ENCODE peak calls at places on chromosomes 7 and 10, in eight cellular contexts. L is cerebellum, N is T-helper 17 cell, B is amygdala, T is HEK293T, M is adrenal gland, E is cardiac muscle cell, K is osteocyte. P is an unnamed sample.

GRCh38 chr7:92639213-92639896 is 49.2 kb upstream of the FAM133B start:
- DNase-seq in L (no peak), N (no peak), B (no peak), T (no peak), M (no peak), E (no peak), K (no peak), P (no peak)

GRCh38 chr10:88707429-88708110 is 1.5 kb downstream of the LIPK start:
- DNase-seq in L (no peak), N (no peak), B (no peak), T (no peak), M (no peak), E (peak), K (no peak), P (no peak)

GRCh38 chr10:126908729-126909526 is 3.7 kb downstream of the DOCK1 start:
- DNase-seq in L (no peak), N (no peak), B (no peak), T (no peak), M (no peak), E (no peak), K (no peak), P (no peak)

GRCh38 chr7:104130726-104131125 is 77.1 kb downstream of the ORC5 start:
- DNase-seq in L (no peak), N (no peak), B (no peak), T (no peak), M (no peak), E (no peak), K (no peak), P (no peak)

GRCh38 chr7:149813254-149814035 is 24.7 kb upstream of the ZNF862 start:
- DNase-seq in L (no peak), N (no peak), B (no peak), T (no peak), M (no peak), E (no peak), K (no peak), P (no peak)

GRCh38 chr7:120079704-120080103 is 193.3 kb upstream of the KCND2 start:
- DNase-seq in L (no peak), N (no peak), B (no peak), T (no peak), M (no peak), E (no peak), K (no peak), P (no peak)

GRCh38 chr7:117323877-117324699 is 1.2 kb upstream of the WNT2 start:
- DNase-seq in L (peak), N (no peak), B (no peak), T (no peak), M (no peak), E (peak), K (peak), P (no peak)

GRCh38 chr10:68073631-68074403 is 1.3 kb downstream of the HERC4 start:
- DNase-seq in L (no peak), N (no peak), B (no peak), T (no peak), M (no peak), E (peak), K (no peak), P (no peak)

GRCh38 chr7:102008535-102009262 is 191.3 kb downstream of the CUX1 start:
- DNase-seq in L (no peak), N (no peak), B (no peak), T (no peak), M (no peak), E (no peak), K (no peak), P (no peak)

GRCh38 chr10:119498889-119499864 is 43.3 kb downstream of the RGS10 start:
- DNase-seq in L (no peak), N (no peak), B (no peak), T (no peak), M (no peak), E (peak), K (no peak), P (no peak)

GRCh38 chr7:50166997-50167961 is 74.2 kb upstream of the ZPBP start:
- DNase-seq in L (no peak), N (no peak), B (no peak), T (no peak), M (no peak), E (no peak), K (no peak), P (no peak)

GRCh38 chr7:48781783-48782182 is 142.6 kb upstream of the CDC14C start:
- DNase-seq in L (no peak), N (no peak), B (no peak), T (no peak), M (no peak), E (no peak), K (no peak), P (no peak)

GRCh38 chr7:137715546-137715945 is 131.2 kb downstream of the DGKI start:
- DNase-seq in L (no peak), N (no peak), B (no peak), T (no peak), M (no peak), E (no peak), K (no peak), P (no peak)

GRCh38 chr10:62466590-62466989 is 92.4 kb downstream of the ZNF365 start:
- DNase-seq in L (no peak), N (no peak), B (no peak), T (no peak), M (no peak), E (no peak), K (no peak), P (no peak)

GRCh38 chr10:96217711-96218110 is 53.7 kb downstream of the BLNK start:
- DNase-seq in L (no peak), N (no peak), B (no peak), T (no peak), M (no peak), E (no peak), K (no peak), P (no peak)

GRCh38 chr7:130294314-130294713 is 1.4 kb downstream of the CPA4 start:
- DNase-seq in L (no peak), N (no peak), B (no peak), T (no peak), M (no peak), E (no peak), K (no peak), P (no peak)

GRCh38 chr10:132186488-132187413 is at the start of gene DPYSL4:
- DNase-seq in L (peak), N (peak), B (no peak), T (peak), M (no peak), E (peak), K (no peak), P (peak)

GRCh38 chr7:45085619-45086200 is 3.1 kb downstream of the NACAD start:
- DNase-seq in L (no peak), N (no peak), B (no peak), T (no peak), M (no peak), E (no peak), K (no peak), P (no peak)

GRCh38 chr7:150994141-150994837 is 3.5 kb downstream of the NOS3 start:
- DNase-seq in L (no peak), N (no peak), B (no peak), T (no peak), M (no peak), E (peak), K (no peak), P (peak)

GRCh38 chr7:155962191-155962967 is 150.1 kb upstream of the SHH start:
- DNase-seq in L (no peak), N (no peak), B (no peak), T (no peak), M (no peak), E (peak), K (no peak), P (no peak)

GRCh38 chr7:85750454-85750949 is 563.6 kb upstream of the SEMA3D start:
- DNase-seq in L (no peak), N (no peak), B (no peak), T (peak), M (peak), E (peak), K (no peak), P (peak)

GRCh38 chr7:87220734-87221215 is 1.2 kb upstream of the TMEM243 start:
- DNase-seq in L (no peak), N (no peak), B (no peak), T (peak), M (peak), E (peak), K (no peak), P (peak)

GRCh38 chr7:149422914-149423285 is 38.0 kb downstream of the ZNF777 start:
- DNase-seq in L (no peak), N (peak), B (no peak), T (no peak), M (peak), E (no peak), K (no peak), P (peak)

GRCh38 chr10:16429539-16429938 is 7.3 kb upstream of the PTER start:
- DNase-seq in L (no peak), N (no peak), B (no peak), T (no peak), M (no peak), E (no peak), K (no peak), P (no peak)

GRCh38 chr7:30713397-30713796 is 31.1 kb upstream of the CRHR2 start:
- DNase-seq in L (no peak), N (no peak), B (no peak), T (no peak), M (no peak), E (peak), K (no peak), P (no peak)

GRCh38 chr7:42527004-42527403 is 290.0 kb upstream of the GLI3 start:
- DNase-seq in L (no peak), N (no peak), B (no peak), T (no peak), M (no peak), E (peak), K (no peak), P (no peak)

GRCh38 chr7:37245544-37245943 is 203.1 kb downstream of the ELMO1 start:
- DNase-seq in L (no peak), N (no peak), B (no peak), T (no peak), M (no peak), E (no peak), K (no peak), P (no peak)

GRCh38 chr7:108515636-108516035 is 10.3 kb downstream of the PNPLA8 start:
- DNase-seq in L (no peak), N (no peak), B (no peak), T (no peak), M (no peak), E (no peak), K (no peak), P (no peak)

GRCh38 chr7:78565784-78566183 is 767.2 kb downstream of the PHTF2 start:
- DNase-seq in L (no peak), N (no peak), B (no peak), T (no peak), M (no peak), E (no peak), K (no peak), P (no peak)

GRCh38 chr7:157464111-157464970 is 127.5 kb downstream of the DNAJB6 start:
- DNase-seq in L (peak), N (no peak), B (no peak), T (no peak), M (no peak), E (no peak), K (peak), P (no peak)

GRCh38 chr7:132187391-132187790 is 388.9 kb downstream of the PLXNA4 start:
- DNase-seq in L (no peak), N (no peak), B (no peak), T (no peak), M (no peak), E (no peak), K (no peak), P (no peak)

GRCh38 chr7:74029094-74029785 is 1.3 kb downstream of the ELN start:
- DNase-seq in L (no peak), N (no peak), B (no peak), T (no peak), M (no peak), E (no peak), K (no peak), P (no peak)

GRCh38 chr10:22849077-22849810 is 78.6 kb upstream of the ARMC3 start:
- DNase-seq in L (peak), N (no peak), B (peak), T (no peak), M (peak), E (peak), K (no peak), P (no peak)

GRCh38 chr10:4234661-4235060 is 449.7 kb upstream of the KLF6 start:
- DNase-seq in L (no peak), N (no peak), B (no peak), T (peak), M (no peak), E (peak), K (no peak), P (no peak)

P was measured in erythroblast.